ENCODE peak calls at places on chromosomes 3 and 15, in nine cellular contexts. F is M059J; Q is epithelial cell of esophagus; Y is iPS-NIHi11; H is activated naive CD4-positive, alpha-beta T cell treated with anti-CD3 and anti-CD28 coated beads, Interleukin-2, amount 50 U/mL, for 16 hours; Z is foreskin fibroblast; E is osteocyte; N is tibial nerve; D is KG1. J is an unnamed sample.
A peak's percentile ranks its signal among the peaks of the same experiment; 100 is the strongest.

GRCh38 chr3:188196232-188196990 is 42.5 kb downstream of the LPP start:
- DNase-seq in F (peak; percentile 88), Q (no peak), Y (no peak), H (no peak), Z (peak; percentile 36), E (no peak), N (no peak), D (no peak), J (no peak)

GRCh38 chr3:29655016-29655415 is 374.1 kb downstream of the RBMS3 start:
- DNase-seq in F (no peak), Q (no peak), Y (peak; percentile 19), H (no peak), Z (no peak), E (no peak), N (no peak), D (no peak), J (no peak)

GRCh38 chr3:37819591-37819990 is 42.1 kb upstream of the CTDSPL start:
- DNase-seq in F (peak; percentile 47), Q (no peak), Y (no peak), H (no peak), Z (no peak), E (no peak), N (no peak), D (no peak), J (no peak)

GRCh38 chr3:100125539-100125938 is 11.2 kb upstream of the FILIP1L start:
- DNase-seq in F (peak; percentile 77), Q (no peak), Y (no peak), H (no peak), Z (no peak), E (no peak), N (no peak), D (no peak), J (no peak)

GRCh38 chr3:170132335-170132734 is 49.2 kb downstream of the PHC3 start:
- DNase-seq in F (peak; percentile 9), Q (no peak), Y (no peak), H (no peak), Z (no peak), E (no peak), N (no peak), D (no peak), J (no peak)

GRCh38 chr3:182713743-182714517 is 79.4 kb upstream of the ATP11B start:
- DNase-seq in F (peak; percentile 70), Q (peak; percentile 80), Y (peak; percentile 54), H (no peak), Z (peak; percentile 41), E (no peak), N (peak; percentile 13), D (peak; percentile 26), J (peak; percentile 58)

GRCh38 chr3:107525954-107526305 is 3.2 kb downstream of the BBX start:
- DNase-seq in F (no peak), Q (no peak), Y (no peak), H (no peak), Z (no peak), E (no peak), N (no peak), D (no peak), J (no peak)

GRCh38 chr15:30923429-30923828 is 19.7 kb downstream of the FAN1 start:
- DNase-seq in F (no peak), Q (no peak), Y (no peak), H (no peak), Z (no peak), E (no peak), N (no peak), D (no peak), J (no peak)

GRCh38 chr3:58355174-58355573 is 22.5 kb downstream of the PXK start:
- DNase-seq in F (no peak), Q (no peak), Y (no peak), H (no peak), Z (no peak), E (no peak), N (no peak), D (no peak), J (no peak)

GRCh38 chr3:56831572-56831971 is 29.8 kb upstream of the ARHGEF3 start:
- DNase-seq in F (no peak), Q (no peak), Y (no peak), H (no peak), Z (no peak), E (no peak), N (no peak), D (no peak), J (no peak)

GRCh38 chr15:88196961-88197360 is 59.6 kb downstream of the NTRK3 start:
- DNase-seq in F (no peak), Q (no peak), Y (no peak), H (no peak), Z (no peak), E (no peak), N (no peak), D (no peak), J (no peak)

GRCh38 chr3:21024563-21024962 is 726.4 kb downstream of the ZNF385D start:
- DNase-seq in F (no peak), Q (no peak), Y (no peak), H (no peak), Z (no peak), E (no peak), N (no peak), D (no peak), J (no peak)

GRCh38 chr3:64332461-64333350 is 107.4 kb upstream of the PRICKLE2 start:
- DNase-seq in F (no peak), Q (no peak), Y (no peak), H (no peak), Z (no peak), E (no peak), N (no peak), D (no peak), J (no peak)

GRCh38 chr15:70833897-70834765 is 19.8 kb downstream of the LARP6 start:
- DNase-seq in F (peak; percentile 79), Q (peak; percentile 63), Y (peak; percentile 70), H (no peak), Z (peak; percentile 60), E (peak; percentile 85), N (no peak), D (no peak), J (no peak)

GRCh38 chr3:129612350-129613204 is 6.1 kb upstream of the PLXND1 start:
- DNase-seq in F (peak; percentile 80), Q (no peak), Y (no peak), H (no peak), Z (no peak), E (no peak), N (no peak), D (no peak), J (no peak)

GRCh38 chr3:140441006-140441405 is 236.9 kb upstream of the TRIM42 start:
- DNase-seq in F (peak; percentile 96), Q (peak; percentile 94), Y (no peak), H (no peak), Z (no peak), E (no peak), N (no peak), D (no peak), J (no peak)

GRCh38 chr3:181888234-181888633 is 176.5 kb downstream of the SOX2 start:
- DNase-seq in F (no peak), Q (peak; percentile 68), Y (no peak), H (no peak), Z (no peak), E (no peak), N (no peak), D (no peak), J (no peak)

GRCh38 chr3:129486057-129487035 is 42.1 kb upstream of the RHO start:
- DNase-seq in F (peak; percentile 75), Q (peak; percentile 47), Y (peak; percentile 56), H (no peak), Z (peak; percentile 75), E (no peak), N (no peak), D (no peak), J (no peak)

GRCh38 chr3:6985848-6986247 is 124.9 kb downstream of the GRM7 start:
- DNase-seq in F (no peak), Q (no peak), Y (no peak), H (no peak), Z (no peak), E (no peak), N (no peak), D (no peak), J (no peak)

GRCh38 chr3:10816019-10816862 is at the start of gene SLC6A11:
- DNase-seq in F (no peak), Q (peak; percentile 53), Y (peak; percentile 86), H (no peak), Z (no peak), E (no peak), N (no peak), D (no peak), J (no peak)

GRCh38 chr3:49662720-49663413 is 11.3 kb upstream of the APEH start:
- DNase-seq in F (no peak), Q (no peak), Y (no peak), H (no peak), Z (no peak), E (no peak), N (no peak), D (no peak), J (no peak)

GRCh38 chr3:11077466-11077865 is 76.8 kb upstream of the HRH1 start:
- DNase-seq in F (no peak), Q (peak; percentile 76), Y (no peak), H (no peak), Z (peak; percentile 63), E (no peak), N (no peak), D (no peak), J (no peak)

GRCh38 chr3:155890671-155891190 is 20.3 kb downstream of the GMPS start:
- DNase-seq in F (peak; percentile 39), Q (peak; percentile 11), Y (peak; percentile 17), H (no peak), Z (no peak), E (no peak), N (no peak), D (no peak), J (no peak)

GRCh38 chr3:131020122-131020693 is 6.4 kb downstream of the ASTE1 start:
- DNase-seq in F (no peak), Q (no peak), Y (no peak), H (no peak), Z (no peak), E (no peak), N (no peak), D (peak; percentile 14), J (no peak)

GRCh38 chr3:58659051-58659675 is 7.4 kb downstream of the FAM3D start:
- DNase-seq in F (peak; percentile 42), Q (peak; percentile 34), Y (peak; percentile 77), H (no peak), Z (no peak), E (no peak), N (no peak), D (no peak), J (no peak)

GRCh38 chr15:48021336-48022086 is 99.3 kb upstream of the SLC24A5 start:
- DNase-seq in F (peak; percentile 17), Q (peak; percentile 80), Y (no peak), H (no peak), Z (no peak), E (no peak), N (no peak), D (no peak), J (peak; percentile 34)

GRCh38 chr3:194142156-194142910 is 6.4 kb downstream of the HES1 start:
- DNase-seq in F (peak; percentile 79), Q (peak; percentile 62), Y (no peak), H (no peak), Z (no peak), E (no peak), N (peak; percentile 67), D (no peak), J (no peak)

GRCh38 chr3:13648744-13649096 is 99.8 kb downstream of the FBLN2 start:
- DNase-seq in F (no peak), Q (peak; percentile 17), Y (no peak), H (no peak), Z (no peak), E (no peak), N (no peak), D (no peak), J (no peak)

GRCh38 chr3:61250784-61251173 is 473 bp downstream of the FHIT start:
- DNase-seq in F (no peak), Q (peak; percentile 77), Y (no peak), H (peak; percentile 20), Z (no peak), E (no peak), N (peak; percentile 48), D (no peak), J (no peak)

GRCh38 chr15:37133619-37134018 is 33.3 kb upstream of the MEIS2 start:
- DNase-seq in F (peak; percentile 39), Q (no peak), Y (no peak), H (no peak), Z (no peak), E (no peak), N (no peak), D (no peak), J (peak; percentile 2)